ENCODE peak calls at places on chromosomes 5 and 9, in five cellular contexts. N, M, Z, G and R are unnamed samples.

GRCh38 chr5:159833088-159833487 is 83.2 kb upstream of the ADRA1B start:
- DNase-seq in N (no peak), M (no peak), Z (no peak), G (no peak), R (no peak)

GRCh38 chr5:93257616-93258015 is 323.4 kb downstream of the NR2F1-AS1 start:
- DNase-seq in N (no peak), M (no peak), Z (no peak), G (no peak), R (no peak)

GRCh38 chr5:60945760-60946253 is 802 bp downstream of the NDUFAF2 start:
- DNase-seq in N (peak; percentile 23), M (no peak), Z (peak; percentile 69), G (no peak), R (no peak)

GRCh38 chr9:127762111-127762676 is 16.3 kb downstream of the SH2D3C start:
- DNase-seq in N (no peak), M (no peak), Z (no peak), G (peak; percentile 89), R (no peak)

GRCh38 chr5:79186455-79186854 is 49.5 kb upstream of the JMY start:
- DNase-seq in N (no peak), M (no peak), Z (no peak), G (no peak), R (no peak)

GRCh38 chr5:139425497-139425896 is 13.8 kb downstream of the DNAJC18 start:
- DNase-seq in N (no peak), M (no peak), Z (peak; percentile 73), G (no peak), R (no peak)

GRCh38 chr5:155898284-155898683 is 428.7 kb upstream of the SGCD start:
- DNase-seq in N (no peak), M (no peak), Z (no peak), G (no peak), R (no peak)

GRCh38 chr5:97658116-97658900 is 475.3 kb upstream of the RIOK2 start:
- DNase-seq in N (no peak), M (no peak), Z (no peak), G (no peak), R (no peak)

GRCh38 chr9:114184071-114184470 is 28.7 kb downstream of the COL27A1 start:
- DNase-seq in N (no peak), M (no peak), Z (no peak), G (peak; percentile 39), R (no peak)

GRCh38 chr9:131960805-131961495 is 118.7 kb downstream of the MED27 start:
- DNase-seq in N (no peak), M (no peak), Z (no peak), G (no peak), R (no peak)

GRCh38 chr5:10592598-10592997 is 28.7 kb downstream of the ANKRD33B start:
- DNase-seq in N (no peak), M (no peak), Z (no peak), G (no peak), R (no peak)

GRCh38 chr5:76608833-76609232 is 14.4 kb downstream of the F2RL2 start:
- DNase-seq in N (no peak), M (no peak), Z (peak; percentile 63), G (no peak), R (no peak)

GRCh38 chr9:109799792-109800191 is 19.8 kb downstream of the PALM2AKAP2 start:
- DNase-seq in N (no peak), M (no peak), Z (no peak), G (no peak), R (no peak)

GRCh38 chr9:3331801-3332200 is 194.0 kb downstream of the RFX3 start:
- DNase-seq in N (no peak), M (no peak), Z (peak; percentile 55), G (no peak), R (no peak)

GRCh38 chr5:97591781-97592180 is 408.7 kb upstream of the RIOK2 start:
- DNase-seq in N (no peak), M (no peak), Z (no peak), G (no peak), R (no peak)

GRCh38 chr5:143987751-143988560 is 176.0 kb downstream of the HMHB1 start:
- DNase-seq in N (no peak), M (no peak), Z (no peak), G (no peak), R (no peak)

GRCh38 chr5:81393783-81394718 is at the start of gene ACOT12:
- DNase-seq in N (no peak), M (no peak), Z (peak; percentile 8), G (peak; percentile 62), R (no peak)

GRCh38 chr9:133642708-133643361 is 6.7 kb downstream of the DBH start:
- DNase-seq in N (no peak), M (no peak), Z (no peak), G (no peak), R (no peak)

GRCh38 chr5:39116347-39116899 is 42.2 kb upstream of the RICTOR start:
- DNase-seq in N (no peak), M (no peak), Z (no peak), G (no peak), R (no peak)

GRCh38 chr5:36507332-36507952 is 99.0 kb upstream of the SLC1A3 start:
- DNase-seq in N (peak; percentile 54), M (peak; percentile 79), Z (peak; percentile 85), G (peak; percentile 90), R (peak; percentile 80)

GRCh38 chr5:81768960-81769452 is 18.1 kb upstream of the SSBP2 start:
- DNase-seq in N (no peak), M (no peak), Z (no peak), G (no peak), R (no peak)

GRCh38 chr5:83628360-83628759 is 92.3 kb downstream of the HAPLN1 start:
- DNase-seq in N (no peak), M (no peak), Z (no peak), G (no peak), R (no peak)

GRCh38 chr5:153372433-153373167 is 117.9 kb upstream of the GRIA1 start:
- DNase-seq in N (no peak), M (no peak), Z (no peak), G (no peak), R (no peak)

GRCh38 chr5:176134529-176135223 is 103.5 kb upstream of the SIMC1 start:
- DNase-seq in N (peak; percentile 81), M (no peak), Z (no peak), G (no peak), R (no peak)

GRCh38 chr5:84191296-84191695 is 193.4 kb downstream of the EDIL3 start:
- DNase-seq in N (no peak), M (no peak), Z (no peak), G (no peak), R (no peak)

GRCh38 chr5:126360467-126360866 is 62.7 kb upstream of the GRAMD2B start:
- DNase-seq in N (no peak), M (no peak), Z (no peak), G (no peak), R (no peak)

GRCh38 chr5:174205939-174206338 is 160.4 kb downstream of the NSG2 start:
- DNase-seq in N (no peak), M (no peak), Z (no peak), G (no peak), R (no peak)

GRCh38 chr5:73856972-73857371 is 231.0 kb downstream of the ARHGEF28 start:
- DNase-seq in N (no peak), M (no peak), Z (no peak), G (no peak), R (no peak)

GRCh38 chr5:73858786-73859185 is 232.8 kb downstream of the ARHGEF28 start:
- DNase-seq in N (no peak), M (no peak), Z (no peak), G (no peak), R (no peak)

GRCh38 chr5:73858054-73858453 is 232.1 kb downstream of the ARHGEF28 start:
- DNase-seq in N (no peak), M (no peak), Z (no peak), G (no peak), R (no peak)

GRCh38 chr5:73859696-73860095 is 233.7 kb downstream of the ARHGEF28 start:
- DNase-seq in N (no peak), M (no peak), Z (no peak), G (no peak), R (no peak)

DNA sequence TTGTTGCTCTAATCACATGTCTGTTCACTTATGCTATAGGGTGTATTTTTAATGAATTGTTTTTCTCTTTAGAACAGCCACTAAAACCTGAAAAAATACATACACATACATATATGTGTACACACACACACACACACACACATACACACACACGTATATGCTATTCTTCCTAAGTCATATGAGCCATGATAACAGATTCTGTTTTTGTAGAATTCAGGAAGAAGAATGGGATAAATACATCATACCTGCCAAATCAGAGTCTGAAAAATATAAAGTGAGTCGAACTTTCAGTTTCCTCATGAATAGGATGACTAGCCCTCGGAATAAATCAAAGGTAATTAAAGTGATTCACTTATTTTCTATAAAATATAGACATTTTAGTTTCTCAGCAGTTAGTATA is 231.4 kb downstream of the ARHGEF28 start:
- DNase-seq in N (no peak), M (no peak), Z (no peak), G (no peak), R (no peak)
- H3K4me1 ChIP-seq in N (peaks cover 3% of the 10 kb centered on the region), M (no peaks in the 10 kb centered on the region), Z (no peaks in the 10 kb centered on the region), G (peaks cover 7% of the 10 kb centered on the region), R (no peaks in the 10 kb centered on the region)

GRCh38 chr9:129113645-129114304 is 2.6 kb downstream of the PTPA start:
- DNase-seq in N (no peak), M (no peak), Z (no peak), G (no peak), R (no peak)
- H3K4me3 ChIP-seq in N (no peak overlapping the region), M (no peak overlapping the region), Z (no peak overlapping the region), G (no peak overlapping the region), R (no peak overlapping the region)

GRCh38 chr5:1767524-1768282 is 31.9 kb downstream of the MRPL36 start:
- DNase-seq in N (no peak), M (no peak), Z (no peak), G (peak; percentile 60), R (no peak)
- H3K27ac ChIP-seq in N (no peak overlapping the region), M (no peak overlapping the region), Z (no peak overlapping the region), G (no peak overlapping the region), R (no peak overlapping the region)

GRCh38 chr5:172869734-172870133 is 35.7 kb downstream of the ERGIC1 start:
- DNase-seq in N (no peak), M (no peak), Z (no peak), G (no peak), R (no peak)
- H3K4me1 ChIP-seq in N (peaks cover 52% of the 10 kb centered on the region), M (peaks cover 12% of the 10 kb centered on the region), Z (no peaks in the 10 kb centered on the region), G (peaks cover 100% of the 10 kb centered on the region), R (peaks cover 3% of the 10 kb centered on the region)

GRCh38 chr9:34375901-34376595 is 650 bp downstream of the MYORG start:
- DNase-seq in N (peak; percentile 42), M (peak; percentile 70), Z (peak; percentile 37), G (peak; percentile 91), R (peak; percentile 52)

GRCh38 chr9:34374339-34374738 is 2.4 kb downstream of the MYORG start:
- DNase-seq in N (no peak), M (no peak), Z (no peak), G (no peak), R (no peak)

GRCh38 chr9:34373749-34374148 is 2.9 kb downstream of the MYORG start:
- DNase-seq in N (no peak), M (no peak), Z (no peak), G (no peak), R (no peak)

GRCh38 chr9:34376596-34377401 is at the start of gene MYORG:
- DNase-seq in N (peak; percentile 78), M (peak; percentile 95), Z (peak; percentile 95), G (peak; percentile 98), R (peak; percentile 91)

GRCh38 chr9:34374905-34375552 is 1.7 kb downstream of the MYORG start:
- DNase-seq in N (no peak), M (no peak), Z (peak; percentile 64), G (no peak), R (peak; percentile 32)
- H3K4me3 ChIP-seq in N (no peak overlapping the region), M (no peak overlapping the region), Z (no peak overlapping the region), G (no peak overlapping the region), R (no peak overlapping the region)

GRCh38 chr5:132736853-132737833 is at the start of gene KIF3A:
- DNase-seq in N (peak; percentile 94), M (peak; percentile 99), Z (peak; percentile 98), G (peak; percentile 99), R (peak; percentile 89)
- H3K27ac ChIP-seq in N (no peak within 1 kb of the TSS), M (peak within 1 kb of the TSS; percentile 83), Z (no peak within 1 kb of the TSS), G (peak within 1 kb of the TSS; percentile 21), R (peak within 1 kb of the TSS; percentile 81)